ENCODE peak calls at places on chromosomes 12 and 14, in five cellular contexts. E is pancreas, R is heart left ventricle, X is K562, I is H9. P is an unnamed sample.

GRCh38 chr14:68819260-68819691 is 26.4 kb upstream of the ZFP36L1 start:
- DNase-seq in E (no peak), R (peak; percentile 26), X (peak; percentile 58), I (peak; percentile 76), P (no peak)

GRCh38 chr14:105056303-105056831 is 8.9 kb downstream of the GPR132 start:
- DNase-seq in E (no peak), R (no peak), X (no peak), I (peak; percentile 38), P (no peak)

GRCh38 chr12:95963104-95963503 is 20.0 kb downstream of the AMDHD1 start:
- DNase-seq in E (no peak), R (no peak), X (no peak), I (no peak), P (no peak)

GRCh38 chr14:91357731-91358319 is 59.8 kb downstream of the CCDC88C start:
- DNase-seq in E (no peak), R (no peak), X (no peak), I (no peak), P (no peak)

GRCh38 chr14:77000340-77001235 is 27.9 kb downstream of the IRF2BPL start:
- DNase-seq in E (peak; percentile 10), R (peak; percentile 34), X (no peak), I (no peak), P (no peak)

GRCh38 chr12:71691504-71692129 is 5.7 kb downstream of the TMEM19 start:
- DNase-seq in E (peak; percentile 36), R (no peak), X (no peak), I (no peak), P (no peak)

GRCh38 chr14:98859301-98859700 is 412.7 kb downstream of the BCL11B start:
- DNase-seq in E (no peak), R (no peak), X (no peak), I (no peak), P (no peak)

GRCh38 chr12:122894173-122895121 is 1.5 kb downstream of the VPS37B start:
- DNase-seq in E (no peak), R (no peak), X (no peak), I (no peak), P (peak; percentile 17)

GRCh38 chr12:49689236-49689635 is 18.0 kb downstream of the FMNL3 start:
- DNase-seq in E (no peak), R (no peak), X (no peak), I (no peak), P (no peak)

GRCh38 chr14:70442750-70443149 is 9.2 kb upstream of the ADAM21 start:
- DNase-seq in E (no peak), R (no peak), X (no peak), I (no peak), P (no peak)

GRCh38 chr12:119802472-119802871 is 74.6 kb downstream of the CIT start:
- DNase-seq in E (no peak), R (no peak), X (no peak), I (no peak), P (peak; percentile 43)

GRCh38 chr12:53928054-53928879 is 10.4 kb upstream of the HOXC13 start:
- DNase-seq in E (no peak), R (no peak), X (no peak), I (no peak), P (no peak)

GRCh38 chr12:65123435-65124063 is 2.4 kb upstream of the WIF1 start:
- DNase-seq in E (no peak), R (no peak), X (no peak), I (no peak), P (no peak)

GRCh38 chr12:53703746-53704145 is 23.5 kb downstream of the CALCOCO1 start:
- DNase-seq in E (no peak), R (no peak), X (no peak), I (no peak), P (no peak)

GRCh38 chr12:94644141-94644575 is 6.2 kb downstream of the TMCC3 start:
- DNase-seq in E (no peak), R (peak; percentile 15), X (no peak), I (no peak), P (peak; percentile 9)

GRCh38 chr12:47731723-47732122 is 6.4 kb upstream of the ENDOU start:
- DNase-seq in E (no peak), R (no peak), X (no peak), I (no peak), P (no peak)

GRCh38 chr12:94338395-94338794 is 121.3 kb downstream of the CEP83 start:
- DNase-seq in E (no peak), R (no peak), X (no peak), I (no peak), P (no peak)

GRCh38 chr12:9132008-9132535 is 16.4 kb upstream of the A2M start:
- DNase-seq in E (no peak), R (no peak), X (no peak), I (no peak), P (no peak)

GRCh38 chr14:99718031-99718810 is 34.1 kb downstream of the CYP46A1 start:
- DNase-seq in E (no peak), R (no peak), X (no peak), I (peak; percentile 25), P (no peak)

GRCh38 chr12:111425655-111426054 is 19.9 kb downstream of the SH2B3 start:
- DNase-seq in E (no peak), R (no peak), X (no peak), I (no peak), P (no peak)

GRCh38 chr12:121124402-121125109 is 8.1 kb upstream of the P2RX7 start:
- DNase-seq in E (peak; percentile 14), R (peak; percentile 27), X (no peak), I (no peak), P (no peak)

GRCh38 chr12:107368586-107368985 is 275.2 kb upstream of the CRY1 start:
- DNase-seq in E (no peak), R (no peak), X (no peak), I (no peak), P (no peak)

GRCh38 chr14:75280448-75280830 is 1.8 kb downstream of the FOS start:
- DNase-seq in E (no peak), R (no peak), X (no peak), I (no peak), P (no peak)

GRCh38 chr14:30621354-30621953 is 665 bp upstream of the SCFD1 start:
- DNase-seq in E (peak; percentile 18), R (peak; percentile 20), X (no peak), I (peak; percentile 38), P (no peak)

GRCh38 chr14:21501568-21501967 is 9.6 kb downstream of the METTL3 start:
- DNase-seq in E (no peak), R (no peak), X (no peak), I (no peak), P (no peak)

GRCh38 chr14:19823765-19824164 is 20.2 kb downstream of the OR4N2 start:
- DNase-seq in E (no peak), R (no peak), X (no peak), I (no peak), P (no peak)

GRCh38 chr12:92921877-92922276 is 7.2 kb downstream of the EEA1 start:
- DNase-seq in E (no peak), R (no peak), X (no peak), I (no peak), P (no peak)

DNA sequence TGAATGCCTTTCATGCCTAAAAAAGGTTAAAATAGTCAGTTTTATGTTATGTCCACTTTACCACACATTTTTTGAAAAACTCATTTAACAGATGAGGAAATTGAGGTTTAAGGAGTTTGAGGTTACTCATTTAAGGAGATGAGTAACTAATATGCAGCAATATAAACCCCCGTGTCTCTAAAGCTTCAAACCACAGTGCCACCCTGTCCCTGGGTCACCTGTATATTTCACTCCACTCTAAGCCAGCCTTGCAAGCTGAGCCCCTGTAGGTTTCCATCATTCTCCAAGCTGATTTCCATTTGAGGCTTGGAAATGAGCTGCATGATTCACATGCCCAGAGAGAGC is 64.4 kb downstream of the NUAK1 start:
- DNase-seq in E (no peak), R (no peak), X (no peak), I (no peak), P (no peak)
- H3K27ac ChIP-seq in E (no peak overlapping the region), R (peak overlapping the region; percentile 62), X (no peak overlapping the region), I (no peak overlapping the region), P (no peak overlapping the region)

GRCh38 chr12:113896194-113896593 is 69.9 kb downstream of the RBM19 start:
- DNase-seq in E (no peak), R (no peak), X (peak; percentile 48), I (peak; percentile 95), P (no peak)

GRCh38 chr12:113896841-113897240 is 69.3 kb downstream of the RBM19 start:
- DNase-seq in E (no peak), R (no peak), X (no peak), I (no peak), P (no peak)

GRCh38 chr12:113893221-113893620 is 72.9 kb downstream of the RBM19 start:
- DNase-seq in E (no peak), R (no peak), X (no peak), I (no peak), P (no peak)

GRCh38 chr12:113895176-113895575 is 70.9 kb downstream of the RBM19 start:
- DNase-seq in E (no peak), R (no peak), X (no peak), I (no peak), P (no peak)

DNA sequence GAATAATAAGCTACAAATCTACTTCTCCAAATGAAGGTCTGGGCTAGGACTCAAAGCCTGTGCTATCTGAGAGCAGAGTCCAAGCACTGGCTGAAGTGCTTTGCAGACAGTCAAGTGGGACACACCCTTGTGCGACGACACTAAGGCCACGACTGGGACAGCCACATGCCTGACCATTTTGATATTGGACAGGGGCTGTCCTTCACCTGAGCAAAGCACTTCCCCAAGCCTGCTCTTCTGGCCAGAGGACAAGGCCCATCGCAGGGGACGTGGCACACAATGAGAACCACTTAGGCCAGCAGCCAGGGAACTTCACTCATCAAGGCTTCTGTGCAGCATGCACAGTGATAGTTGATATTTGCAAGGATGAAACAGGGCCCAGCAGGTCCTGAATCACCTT is 71.4 kb downstream of the RBM19 start:
- DNase-seq in E (no peak), R (no peak), X (no peak), I (no peak), P (no peak)
- H3K27ac ChIP-seq in E (no peak overlapping the region), R (no peak overlapping the region), X (no peak overlapping the region), I (no peak overlapping the region), P (no peak overlapping the region)

GRCh38 chr12:68792952-68793351 is 15.0 kb upstream of the MDM2 start:
- DNase-seq in E (no peak), R (no peak), X (peak; percentile 72), I (peak; percentile 36), P (no peak)

GRCh38 chr12:68793975-68794652 is 13.9 kb upstream of the MDM2 start:
- DNase-seq in E (no peak), R (no peak), X (no peak), I (no peak), P (no peak)

GRCh38 chr12:68791897-68792481 is 16.0 kb upstream of the MDM2 start:
- DNase-seq in E (no peak), R (no peak), X (no peak), I (no peak), P (no peak)

GRCh38 chr12:68794653-68795253 is 13.2 kb upstream of the MDM2 start:
- DNase-seq in E (no peak), R (no peak), X (no peak), I (no peak), P (no peak)

GRCh38 chr12:68793436-68793835 is 14.5 kb upstream of the MDM2 start:
- DNase-seq in E (no peak), R (no peak), X (no peak), I (no peak), P (no peak)
- H3K27ac ChIP-seq in E (no peak overlapping the region), R (no peak overlapping the region), X (no peak overlapping the region), I (no peak overlapping the region), P (no peak overlapping the region)

DNA sequence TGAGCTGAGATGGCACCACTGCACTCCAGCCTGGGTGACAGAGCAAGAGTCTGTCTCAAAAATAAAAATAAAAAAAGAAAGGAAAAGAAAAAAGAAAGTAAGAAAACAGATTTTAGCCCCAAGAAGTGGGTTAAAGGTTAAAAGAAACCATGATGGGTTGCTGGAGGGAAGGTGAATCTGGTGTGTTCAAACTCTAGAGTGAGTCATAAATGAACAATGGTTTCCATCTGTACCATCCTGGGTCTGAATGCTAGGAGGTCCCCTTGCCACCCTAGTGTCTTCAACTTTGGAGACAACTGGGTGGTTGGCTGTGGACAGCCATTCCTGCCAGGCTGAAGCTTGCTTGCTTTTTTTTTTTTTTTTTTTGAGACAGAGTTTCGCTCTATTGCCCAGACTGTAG is 1.6 kb upstream of the RPS26 start:
- DNase-seq in E (no peak), R (no peak), X (no peak), I (no peak), P (no peak)
- H3K27ac ChIP-seq in E (no peak overlapping the region), R (no peak overlapping the region), X (no peak overlapping the region), I (no peak overlapping the region), P (no peak overlapping the region)

P was measured in substantia nigra.